ENCODE peak calls at places on chromosomes 7 and 10, in six cellular contexts. L, D, O, N, Q and B are unnamed samples.

GRCh38 chr7:154858836-154859537 is 143.9 kb downstream of the PAXIP1 start:
- DNase-seq in L (no peak), D (no peak), O (peak; percentile 45), N (no peak), Q (peak; percentile 56), B (no peak)

GRCh38 chr10:49128854-49129253 is 5.0 kb downstream of the FAM170B start:
- DNase-seq in L (no peak), D (no peak), O (no peak), N (no peak), Q (no peak), B (no peak)

GRCh38 chr10:33155720-33156638 is 178.5 kb downstream of the NRP1 start:
- DNase-seq in L (no peak), D (peak; percentile 99), O (peak; percentile 41), N (no peak), Q (no peak), B (no peak)

GRCh38 chr10:15088428-15089261 is at the start of gene ACBD7:
- DNase-seq in L (peak; percentile 86), D (peak; percentile 60), O (peak; percentile 97), N (no peak), Q (peak; percentile 85), B (peak; percentile 78)

GRCh38 chr10:75014516-75015230 is 96.8 kb upstream of the SAMD8 start:
- DNase-seq in L (no peak), D (no peak), O (no peak), N (no peak), Q (no peak), B (no peak)

GRCh38 chr7:158740657-158741293 is 36.2 kb upstream of the NCAPG2 start:
- DNase-seq in L (no peak), D (no peak), O (no peak), N (peak; percentile 93), Q (peak; percentile 89), B (no peak)

GRCh38 chr7:11331128-11332102 is 357.7 kb downstream of the PHF14 start:
- DNase-seq in L (no peak), D (no peak), O (no peak), N (peak; percentile 19), Q (no peak), B (no peak)

GRCh38 chr10:29740981-29741545 is 106.3 kb upstream of the SVIL start:
- DNase-seq in L (no peak), D (no peak), O (peak; percentile 27), N (no peak), Q (no peak), B (no peak)

GRCh38 chr10:77837248-77837924 is 89.2 kb downstream of the DLG5 start:
- DNase-seq in L (peak; percentile 31), D (no peak), O (peak; percentile 57), N (no peak), Q (peak; percentile 81), B (no peak)

GRCh38 chr7:150568714-150569113 is 1.5 kb downstream of the GIMAP4 start:
- DNase-seq in L (no peak), D (no peak), O (no peak), N (no peak), Q (no peak), B (no peak)

GRCh38 chr10:29827512-29827911 is 192.7 kb upstream of the SVIL start:
- DNase-seq in L (no peak), D (no peak), O (no peak), N (no peak), Q (no peak), B (no peak)

GRCh38 chr7:129781128-129781855 is 169.8 kb downstream of the NRF1 start:
- DNase-seq in L (no peak), D (no peak), O (peak; percentile 75), N (no peak), Q (no peak), B (peak; percentile 62)

GRCh38 chr7:64463636-64464375 is 99.1 kb downstream of the ZNF680 start:
- DNase-seq in L (no peak), D (no peak), O (peak; percentile 85), N (peak; percentile 94), Q (peak; percentile 78), B (peak; percentile 60)

GRCh38 chr10:60735244-60735643 is 43.0 kb upstream of the CDK1 start:
- DNase-seq in L (no peak), D (no peak), O (no peak), N (no peak), Q (no peak), B (no peak)

GRCh38 chr7:55534916-55535636 is 37.2 kb downstream of the VOPP1 start:
- DNase-seq in L (no peak), D (peak; percentile 19), O (no peak), N (no peak), Q (no peak), B (no peak)

GRCh38 chr10:132575320-132576201 is 38.0 kb downstream of the INPP5A start:
- DNase-seq in L (peak; percentile 63), D (no peak), O (no peak), N (no peak), Q (no peak), B (no peak)

GRCh38 chr7:64618785-64619456 is 47.0 kb upstream of the ZNF107 start:
- DNase-seq in L (no peak), D (peak; percentile 65), O (peak; percentile 53), N (no peak), Q (no peak), B (no peak)

GRCh38 chr10:75228834-75229233 is 6.9 kb downstream of the COMTD1 start:
- DNase-seq in L (peak; percentile 19), D (no peak), O (no peak), N (no peak), Q (peak; percentile 60), B (peak; percentile 67)

GRCh38 chr10:59678884-59679301 is 30.8 kb downstream of the SLC16A9 start:
- DNase-seq in L (peak; percentile 37), D (no peak), O (no peak), N (no peak), Q (no peak), B (no peak)

GRCh38 chr7:103065666-103066065 is 8.9 kb downstream of the FBXL13 start:
- DNase-seq in L (peak; percentile 49), D (peak; percentile 45), O (peak; percentile 65), N (no peak), Q (no peak), B (no peak)

GRCh38 chr10:71975087-71975890 is 11.1 kb downstream of the CHST3 start:
- DNase-seq in L (peak; percentile 83), D (no peak), O (no peak), N (no peak), Q (peak; percentile 86), B (no peak)

GRCh38 chr7:155349601-155350331 is 52.1 kb downstream of the INSIG1 start:
- DNase-seq in L (no peak), D (no peak), O (peak; percentile 56), N (no peak), Q (no peak), B (peak; percentile 49)

GRCh38 chr7:50502947-50503346 is 52.8 kb upstream of the FIGNL1 start:
- DNase-seq in L (no peak), D (no peak), O (no peak), N (no peak), Q (peak; percentile 74), B (no peak)

GRCh38 chr7:157464971-157465481 is 128.2 kb downstream of the DNAJB6 start:
- DNase-seq in L (peak; percentile 15), D (no peak), O (no peak), N (no peak), Q (peak; percentile 48), B (peak; percentile 64)

GRCh38 chr10:131775833-131776232 is 125.0 kb upstream of the PPP2R2D start:
- DNase-seq in L (peak; percentile 18), D (no peak), O (no peak), N (no peak), Q (peak; percentile 27), B (no peak)

GRCh38 chr7:1235501-1236131 is 2.9 kb downstream of the UNCX start:
- DNase-seq in L (no peak), D (no peak), O (no peak), N (no peak), Q (no peak), B (peak; percentile 46)

GRCh38 chr7:128826916-128827247 is 3.3 kb upstream of the FLNC start:
- DNase-seq in L (no peak), D (no peak), O (no peak), N (no peak), Q (no peak), B (no peak)

DNA sequence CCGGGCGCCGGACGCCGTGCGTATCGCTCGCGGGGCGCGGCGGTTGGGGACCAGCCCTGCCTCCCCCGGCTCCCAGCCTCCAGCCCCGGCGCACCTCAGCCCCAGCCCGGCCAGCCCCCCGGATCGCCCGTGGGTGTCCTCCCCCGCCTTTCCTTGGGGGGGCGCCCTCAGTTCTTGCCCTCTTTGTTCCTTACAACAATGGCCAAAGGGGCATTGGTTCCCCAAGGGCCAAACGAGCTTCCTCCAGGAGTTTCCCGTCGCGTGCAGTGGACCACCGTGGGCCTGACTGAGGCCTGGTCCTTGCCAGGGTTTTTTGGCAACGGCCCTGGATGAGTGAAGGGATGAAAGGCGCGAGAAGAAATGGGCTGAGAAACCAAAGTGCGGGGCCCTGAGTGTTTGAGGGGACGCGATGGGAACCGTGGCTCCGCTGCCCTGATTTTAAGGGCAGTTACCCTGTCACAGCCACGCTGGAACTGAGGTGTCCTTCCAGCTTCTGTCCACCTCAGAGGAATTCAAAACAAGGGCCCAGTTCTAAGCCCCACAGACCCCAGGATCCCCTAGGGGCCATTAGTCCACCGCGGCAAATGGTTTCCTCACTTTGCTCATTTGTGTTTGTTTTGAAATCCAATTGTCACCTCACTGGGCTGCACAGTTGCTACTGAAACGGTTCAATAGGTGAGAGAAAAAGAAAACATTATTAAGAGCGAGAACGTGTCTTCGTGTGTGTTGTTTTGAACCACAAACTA is 1.4 kb downstream of the MACROH2A2 start:
- DNase-seq in L (no peak), D (peak; percentile 20), O (peak; percentile 81), N (no peak), Q (peak; percentile 61), B (no peak)
- TF ChIP-seq CTCF in L (no peak), D (peak; percentile 68), O (peak; percentile 51), N (no peak), Q (no peak), B (no peak)

DNA sequence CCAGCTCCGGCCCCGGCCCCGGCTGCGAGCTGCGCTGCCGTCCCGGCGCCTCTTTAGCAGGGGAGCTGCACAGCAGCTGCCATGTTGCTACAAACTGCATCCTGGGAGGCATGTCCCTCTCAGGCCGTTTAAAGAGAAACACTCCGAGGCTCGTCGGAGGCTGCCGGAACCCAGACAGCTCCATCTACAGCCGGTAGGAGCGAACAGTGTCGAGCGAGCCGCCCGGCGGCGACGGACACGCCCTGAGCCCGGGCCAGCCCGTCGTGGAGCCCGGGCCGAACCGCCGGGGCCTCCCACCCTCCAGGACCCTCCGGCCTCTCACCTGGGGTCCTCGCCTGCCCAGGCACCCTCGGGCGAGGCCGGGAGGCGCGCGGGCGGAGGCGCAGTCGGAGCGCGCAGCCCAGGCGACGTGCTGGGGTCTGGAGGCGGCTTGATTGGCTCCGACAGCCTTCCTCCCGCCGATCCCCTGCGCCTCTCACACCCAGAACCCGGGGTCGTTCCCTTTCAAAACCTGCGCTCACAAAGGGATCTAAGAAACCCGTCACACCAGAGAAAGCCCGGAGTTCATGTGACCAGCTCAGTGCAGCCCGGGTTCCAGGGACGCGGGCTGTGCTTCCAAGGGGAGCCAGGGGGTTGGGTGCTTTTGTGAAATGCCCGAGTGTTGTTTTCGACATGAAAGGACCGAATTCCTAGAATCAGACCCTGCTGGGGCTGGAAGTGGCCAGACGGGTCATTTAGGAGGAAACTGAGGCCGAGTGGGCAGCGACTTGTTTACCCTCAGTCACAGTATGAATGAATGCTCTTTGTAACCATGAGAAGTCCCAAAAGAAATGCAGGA is at the start of gene ZNF777:
- DNase-seq in L (peak; percentile 87), D (peak; percentile 75), O (peak; percentile 97), N (peak; percentile 93), Q (peak; percentile 92), B (peak; percentile 88)
- TF ChIP-seq POLR2AphosphoS5 in L (no peak), D (peak; percentile 42), O (peak; percentile 66), N (peak; percentile 53), Q (no peak), B (no peak)

GRCh38 chr10:95485445-95485844 is 75.7 kb downstream of the SORBS1 start:
- DNase-seq in L (no peak), D (peak; percentile 24), O (no peak), N (no peak), Q (peak; percentile 39), B (no peak)
- H3K4me1 ChIP-seq in L (peaks cover 81% of the 10 kb centered on the region), D (peaks cover 46% of the 10 kb centered on the region), O (no peaks in the 10 kb centered on the region), N (peaks cover 100% of the 10 kb centered on the region), Q (peaks cover 97% of the 10 kb centered on the region), B (peaks cover 22% of the 10 kb centered on the region)

GRCh38 chr10:83978681-83979383 is 160.5 kb upstream of the GHITM start:
- DNase-seq in L (no peak), D (no peak), O (no peak), N (no peak), Q (no peak), B (no peak)
- TF ChIP-seq CTCF in L (no peak), D (no peak), O (no peak), N (no peak), Q (no peak), B (no peak)